ENCODE peak calls at places on chromosomes 6 and 20, in four cellular contexts. O, G, B and N are unnamed samples.

GRCh38 chr20:103456-103855 is 16.0 kb downstream of the DEFB125 start:
- DNase-seq in O (no peak), G (no peak), B (no peak), N (no peak)

GRCh38 chr6:154408906-154409500 is 52.4 kb upstream of the IPCEF1 start:
- DNase-seq in O (peak), G (no peak), B (no peak), N (no peak)

GRCh38 chr20:41185013-41185757 is 47.8 kb downstream of the PLCG1 start:
- DNase-seq in O (no peak), G (no peak), B (no peak), N (peak)

GRCh38 chr20:50191566-50192363 is 1.1 kb downstream of the CEBPB start:
- DNase-seq in O (peak), G (no peak), B (peak), N (peak)

GRCh38 chr6:8462169-8462568 is 26.8 kb upstream of the SLC35B3 start:
- DNase-seq in O (no peak), G (no peak), B (no peak), N (no peak)

GRCh38 chr6:28368522-28368921 is 18.8 kb downstream of the ZKSCAN3 start:
- DNase-seq in O (no peak), G (no peak), B (no peak), N (no peak)

GRCh38 chr6:87391334-87391733 is 16.4 kb upstream of the CFAP206 start:
- DNase-seq in O (peak), G (peak), B (peak), N (peak)

GRCh38 chr20:64242003-64242796 is 13.3 kb upstream of the PCMTD2 start:
- DNase-seq in O (no peak), G (no peak), B (no peak), N (no peak)

GRCh38 chr6:116492331-116493067 is 18.9 kb upstream of the CALHM5 start:
- DNase-seq in O (no peak), G (no peak), B (peak), N (no peak)

DNA sequence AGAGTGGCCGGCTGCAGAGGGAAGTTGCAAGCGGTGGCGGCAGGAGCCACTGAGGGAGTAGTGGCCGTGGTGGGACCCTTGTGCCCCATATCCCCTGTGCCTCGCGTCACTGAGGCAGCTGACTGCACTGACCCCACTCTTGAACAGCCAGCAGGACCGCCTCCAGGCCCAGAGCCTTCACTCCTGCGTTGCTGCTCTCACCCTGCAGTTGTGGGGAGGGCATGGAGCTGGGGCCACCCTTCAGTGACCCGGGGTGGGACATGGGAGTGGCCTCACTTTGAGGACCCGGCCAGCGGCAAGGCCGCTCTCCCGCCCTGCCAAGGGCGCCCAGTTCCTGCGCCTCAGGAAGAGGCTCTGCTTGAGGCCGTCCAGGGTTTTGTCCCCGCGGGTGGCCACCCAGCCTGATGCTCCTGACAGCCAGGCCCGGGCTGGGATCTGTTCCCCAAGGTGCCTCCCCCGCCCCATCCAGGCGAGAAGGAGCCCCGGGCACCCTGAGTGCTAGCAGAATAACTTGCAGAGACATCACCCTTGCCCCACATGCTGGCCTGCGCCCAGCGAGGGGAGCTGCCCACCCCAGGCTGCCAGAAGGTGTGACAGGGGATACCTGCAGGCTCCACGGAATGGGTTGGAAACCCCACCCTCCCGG is 44.4 kb downstream of the HLA-DRA start:
- DNase-seq in O (no peak), G (no peak), B (no peak), N (peak)
- H2BK120ac ChIP-seq in O (no peak), G (no peak), B (no peak), N (no peak)

DNA sequence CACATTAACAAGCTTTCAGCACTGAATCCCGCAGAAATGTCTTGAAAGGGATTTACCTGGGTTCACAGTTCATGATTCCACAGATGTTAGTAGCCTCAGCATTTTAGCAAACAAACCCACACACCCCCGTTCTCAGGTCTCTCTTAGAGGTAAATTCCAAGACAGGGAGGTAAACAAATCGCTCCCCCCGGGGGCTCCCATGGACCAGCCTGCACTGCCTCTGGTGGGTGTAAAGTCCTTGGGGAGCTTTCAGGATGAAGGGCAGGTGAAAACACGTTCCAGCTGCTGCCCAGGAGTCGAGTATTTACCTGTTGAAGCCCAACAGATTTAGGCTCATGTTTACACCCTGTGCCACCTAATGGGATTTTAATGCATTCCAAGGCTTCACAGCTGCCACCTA is 187.0 kb upstream of the FOXQ1 start:
- DNase-seq in O (no peak), G (no peak), B (no peak), N (no peak)
- H3K56ac ChIP-seq in O (no peak), G (no peak), B (no peak), N (no peak)

GRCh38 chr20:44644384-44645131 is 6.9 kb downstream of the ADA start:
- DNase-seq in O (no peak), G (no peak), B (peak), N (no peak)
- H2BK5ac ChIP-seq in O (peak), G (peak), B (peak), N (no peak)

GRCh38 chr6:157985378-157986155 is 3.9 kb downstream of the SYNJ2 start:
- DNase-seq in O (no peak), G (no peak), B (peak), N (no peak)
- H2BK120ac ChIP-seq in O (peak), G (no peak), B (no peak), N (no peak)

GRCh38 chr20:5793916-5794315 is 43.7 kb downstream of the SHLD1 start:
- DNase-seq in O (no peak), G (no peak), B (no peak), N (no peak)
- H3K56ac ChIP-seq in O (no peak), G (no peak), B (no peak), N (no peak)